ENCODE peak calls at places on chromosome 18, in six cellular contexts. One of them, this sample, is unnamed.

GRCh38 chr18:77207540-77207939 is 42.1 kb upstream of the GALR1 start:
- DNase-seq in A549: peak
- DNase-seq in endothelial cell of umbilical vein: peak
- DNase-seq in K562: no peak
- DNase-seq in GM12878: no peak
- DNase-seq in HepG2: peak
- DNase-seq in this sample: peak

GRCh38 chr18:50637961-50638622 is 78.2 kb downstream of the MAPK4 start:
- DNase-seq in A549: no peak
- DNase-seq in endothelial cell of umbilical vein: no peak
- DNase-seq in K562: no peak
- DNase-seq in GM12878: no peak
- DNase-seq in HepG2: no peak
- DNase-seq in this sample: no peak

GRCh38 chr18:44771957-44772917 is 91.5 kb downstream of the SETBP1 start:
- DNase-seq in A549: no peak
- DNase-seq in endothelial cell of umbilical vein: no peak
- DNase-seq in K562: no peak
- DNase-seq in GM12878: no peak
- DNase-seq in HepG2: peak
- DNase-seq in this sample: peak

GRCh38 chr18:37540424-37541121 is 25.0 kb downstream of the CELF4 start:
- DNase-seq in A549: no peak
- DNase-seq in endothelial cell of umbilical vein: no peak
- DNase-seq in K562: no peak
- DNase-seq in GM12878: no peak
- DNase-seq in HepG2: no peak
- DNase-seq in this sample: no peak

GRCh38 chr18:24322594-24323136 is 75.0 kb downstream of the OSBPL1A start:
- DNase-seq in A549: no peak
- DNase-seq in endothelial cell of umbilical vein: peak
- DNase-seq in K562: no peak
- DNase-seq in GM12878: no peak
- DNase-seq in HepG2: no peak
- DNase-seq in this sample: no peak

GRCh38 chr18:78936251-78937005 is 43.2 kb upstream of the SALL3 start:
- DNase-seq in A549: no peak
- DNase-seq in endothelial cell of umbilical vein: no peak
- DNase-seq in K562: no peak
- DNase-seq in GM12878: no peak
- DNase-seq in HepG2: no peak
- DNase-seq in this sample: no peak

GRCh38 chr18:11362856-11363255 is 213.5 kb upstream of the PIEZO2 start:
- DNase-seq in A549: no peak
- DNase-seq in endothelial cell of umbilical vein: no peak
- DNase-seq in K562: no peak
- DNase-seq in GM12878: no peak
- DNase-seq in HepG2: no peak
- DNase-seq in this sample: no peak

GRCh38 chr18:75269140-75269676 is 58.6 kb downstream of the TSHZ1 start:
- DNase-seq in A549: no peak
- DNase-seq in endothelial cell of umbilical vein: no peak
- DNase-seq in K562: no peak
- DNase-seq in GM12878: no peak
- DNase-seq in HepG2: no peak
- DNase-seq in this sample: peak

GRCh38 chr18:9735879-9736278 is 27.8 kb downstream of the RAB31 start:
- DNase-seq in A549: no peak
- DNase-seq in endothelial cell of umbilical vein: no peak
- DNase-seq in K562: no peak
- DNase-seq in GM12878: no peak
- DNase-seq in HepG2: no peak
- DNase-seq in this sample: no peak

GRCh38 chr18:39506581-39506980 is 1941.0 kb upstream of the CELF4 start:
- DNase-seq in A549: no peak
- DNase-seq in endothelial cell of umbilical vein: peak
- DNase-seq in K562: no peak
- DNase-seq in GM12878: no peak
- DNase-seq in HepG2: no peak
- DNase-seq in this sample: no peak

GRCh38 chr18:12257996-12258718 is 4.0 kb downstream of the CIDEA start:
- DNase-seq in A549: no peak
- DNase-seq in endothelial cell of umbilical vein: no peak
- DNase-seq in K562: no peak
- DNase-seq in GM12878: no peak
- DNase-seq in HepG2: no peak
- DNase-seq in this sample: peak

GRCh38 chr18:70499218-70499691 is 210.4 kb downstream of the SOCS6 start:
- DNase-seq in A549: no peak
- DNase-seq in endothelial cell of umbilical vein: no peak
- DNase-seq in K562: peak
- DNase-seq in GM12878: no peak
- DNase-seq in HepG2: no peak
- DNase-seq in this sample: peak

GRCh38 chr18:12580630-12581342 is 77.1 kb downstream of the SPIRE1 start:
- DNase-seq in A549: no peak
- DNase-seq in endothelial cell of umbilical vein: no peak
- DNase-seq in K562: no peak
- DNase-seq in GM12878: no peak
- DNase-seq in HepG2: no peak
- DNase-seq in this sample: no peak

GRCh38 chr18:77133920-77134496 is 1.4 kb upstream of the MBP start:
- DNase-seq in A549: no peak
- DNase-seq in endothelial cell of umbilical vein: no peak
- DNase-seq in K562: peak
- DNase-seq in GM12878: no peak
- DNase-seq in HepG2: peak
- DNase-seq in this sample: peak

GRCh38 chr18:33612632-33613031 is 34.6 kb downstream of the ASXL3 start:
- DNase-seq in A549: no peak
- DNase-seq in endothelial cell of umbilical vein: no peak
- DNase-seq in K562: no peak
- DNase-seq in GM12878: no peak
- DNase-seq in HepG2: no peak
- DNase-seq in this sample: no peak

GRCh38 chr18:68803371-68803770 is 5.5 kb downstream of the CCDC102B start:
- DNase-seq in A549: no peak
- DNase-seq in endothelial cell of umbilical vein: no peak
- DNase-seq in K562: no peak
- DNase-seq in GM12878: no peak
- DNase-seq in HepG2: no peak
- DNase-seq in this sample: no peak

GRCh38 chr18:27501651-27502050 is 316.5 kb upstream of the CHST9 start:
- DNase-seq in A549: no peak
- DNase-seq in endothelial cell of umbilical vein: no peak
- DNase-seq in K562: no peak
- DNase-seq in GM12878: no peak
- DNase-seq in HepG2: no peak
- DNase-seq in this sample: no peak

GRCh38 chr18:2905802-2906521 is 59.2 kb downstream of the EMILIN2 start:
- DNase-seq in A549: peak
- DNase-seq in endothelial cell of umbilical vein: peak
- DNase-seq in K562: no peak
- DNase-seq in GM12878: no peak
- DNase-seq in HepG2: peak
- DNase-seq in this sample: peak

GRCh38 chr18:72995558-72995957 is 127.8 kb upstream of the NETO1 start:
- DNase-seq in A549: no peak
- DNase-seq in endothelial cell of umbilical vein: no peak
- DNase-seq in K562: no peak
- DNase-seq in GM12878: no peak
- DNase-seq in HepG2: no peak
- DNase-seq in this sample: no peak

GRCh38 chr18:3624546-3624817 is 174.5 kb downstream of the TGIF1 start:
- DNase-seq in A549: no peak
- DNase-seq in endothelial cell of umbilical vein: no peak
- DNase-seq in K562: no peak
- DNase-seq in GM12878: no peak
- DNase-seq in HepG2: no peak
- DNase-seq in this sample: no peak

GRCh38 chr18:48778344-48779011 is 172.3 kb downstream of the SMAD7 start:
- DNase-seq in A549: no peak
- DNase-seq in endothelial cell of umbilical vein: no peak
- DNase-seq in K562: no peak
- DNase-seq in GM12878: peak
- DNase-seq in HepG2: no peak
- DNase-seq in this sample: no peak

GRCh38 chr18:48941672-48942071 is 9.1 kb downstream of the SMAD7 start:
- DNase-seq in A549: no peak
- DNase-seq in endothelial cell of umbilical vein: peak
- DNase-seq in K562: no peak
- DNase-seq in GM12878: no peak
- DNase-seq in HepG2: no peak
- DNase-seq in this sample: no peak

GRCh38 chr18:62452280-62452824 is 70.5 kb upstream of the ZCCHC2 start:
- DNase-seq in A549: peak
- DNase-seq in endothelial cell of umbilical vein: no peak
- DNase-seq in K562: no peak
- DNase-seq in GM12878: no peak
- DNase-seq in HepG2: peak
- DNase-seq in this sample: peak
- TF ChIP-seq MYC in A549: no peak
- TF ChIP-seq MYC in endothelial cell of umbilical vein: no peak
- TF ChIP-seq MYC in K562: no peak
- TF ChIP-seq MYC in GM12878: no peak
- TF ChIP-seq MYC in HepG2: peak
- TF ChIP-seq MYC in this sample: no peak

GRCh38 chr18:55858661-55859111 is 270.7 kb upstream of the TCF4 start:
- DNase-seq in A549: no peak
- DNase-seq in endothelial cell of umbilical vein: no peak
- DNase-seq in K562: no peak
- DNase-seq in GM12878: no peak
- DNase-seq in HepG2: no peak
- DNase-seq in this sample: no peak
- H3K4me3 ChIP-seq in A549: no peak
- H3K4me3 ChIP-seq in endothelial cell of umbilical vein: no peak
- H3K4me3 ChIP-seq in K562: no peak
- H3K4me3 ChIP-seq in GM12878: no peak
- H3K4me3 ChIP-seq in HepG2: no peak
- H3K4me3 ChIP-seq in this sample: no peak

DNA sequence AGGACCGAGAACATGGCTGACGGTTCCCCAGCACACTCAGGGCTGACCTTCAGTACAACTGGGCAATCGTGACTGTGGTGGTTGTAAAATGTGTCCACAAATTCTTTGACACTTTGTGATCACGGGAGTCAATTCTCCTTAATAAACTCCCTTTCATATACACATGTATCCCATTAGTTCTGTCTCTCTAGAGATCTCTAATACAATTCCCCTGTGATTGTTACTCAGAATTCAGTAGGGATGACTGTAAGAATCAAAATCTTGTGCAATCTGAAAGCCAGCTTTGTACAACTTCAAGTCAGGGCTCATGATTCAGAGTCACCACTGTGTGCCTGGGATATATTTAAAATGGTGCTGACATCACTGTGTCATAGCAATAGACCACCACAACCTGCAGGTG is 89.5 kb upstream of the LMAN1 start:
- DNase-seq in A549: no peak
- DNase-seq in endothelial cell of umbilical vein: no peak
- DNase-seq in K562: no peak
- DNase-seq in GM12878: no peak
- DNase-seq in HepG2: no peak
- DNase-seq in this sample: no peak
- TF ChIP-seq MYC in A549: no peak
- TF ChIP-seq MYC in endothelial cell of umbilical vein: no peak
- TF ChIP-seq MYC in K562: no peak
- TF ChIP-seq MYC in GM12878: no peak
- TF ChIP-seq MYC in HepG2: no peak
- TF ChIP-seq MYC in this sample: no peak

GRCh38 chr18:7817596-7817995 is 250.5 kb downstream of the PTPRM start:
- DNase-seq in A549: no peak
- DNase-seq in endothelial cell of umbilical vein: no peak
- DNase-seq in K562: no peak
- DNase-seq in GM12878: no peak
- DNase-seq in HepG2: no peak
- DNase-seq in this sample: no peak

GRCh38 chr18:7824970-7825369 is 257.9 kb downstream of the PTPRM start:
- DNase-seq in A549: no peak
- DNase-seq in endothelial cell of umbilical vein: peak
- DNase-seq in K562: no peak
- DNase-seq in GM12878: no peak
- DNase-seq in HepG2: no peak
- DNase-seq in this sample: no peak

GRCh38 chr18:7821784-7822183 is 254.7 kb downstream of the PTPRM start:
- DNase-seq in A549: no peak
- DNase-seq in endothelial cell of umbilical vein: no peak
- DNase-seq in K562: no peak
- DNase-seq in GM12878: no peak
- DNase-seq in HepG2: no peak
- DNase-seq in this sample: no peak

GRCh38 chr18:7822435-7823425 is 255.6 kb downstream of the PTPRM start:
- DNase-seq in A549: no peak
- DNase-seq in endothelial cell of umbilical vein: peak
- DNase-seq in K562: no peak
- DNase-seq in GM12878: no peak
- DNase-seq in HepG2: no peak
- DNase-seq in this sample: no peak
- H3K4me3 ChIP-seq in A549: no peak
- H3K4me3 ChIP-seq in endothelial cell of umbilical vein: no peak
- H3K4me3 ChIP-seq in K562: no peak
- H3K4me3 ChIP-seq in GM12878: no peak
- H3K4me3 ChIP-seq in HepG2: no peak
- H3K4me3 ChIP-seq in this sample: no peak

GRCh38 chr18:26502834-26503233 is 45.5 kb downstream of the KCTD1 start:
- DNase-seq in A549: no peak
- DNase-seq in endothelial cell of umbilical vein: no peak
- DNase-seq in K562: no peak
- DNase-seq in GM12878: no peak
- DNase-seq in HepG2: no peak
- DNase-seq in this sample: no peak

GRCh38 chr18:26495267-26495666 is 53.1 kb downstream of the KCTD1 start:
- DNase-seq in A549: no peak
- DNase-seq in endothelial cell of umbilical vein: no peak
- DNase-seq in K562: no peak
- DNase-seq in GM12878: no peak
- DNase-seq in HepG2: no peak
- DNase-seq in this sample: no peak

GRCh38 chr18:26496528-26496927 is 51.8 kb downstream of the KCTD1 start:
- DNase-seq in A549: no peak
- DNase-seq in endothelial cell of umbilical vein: no peak
- DNase-seq in K562: no peak
- DNase-seq in GM12878: no peak
- DNase-seq in HepG2: no peak
- DNase-seq in this sample: no peak

GRCh38 chr18:26493021-26493420 is 55.3 kb downstream of the KCTD1 start:
- DNase-seq in A549: no peak
- DNase-seq in endothelial cell of umbilical vein: no peak
- DNase-seq in K562: no peak
- DNase-seq in GM12878: no peak
- DNase-seq in HepG2: no peak
- DNase-seq in this sample: no peak

GRCh38 chr18:26497881-26498280 is 50.5 kb downstream of the KCTD1 start:
- DNase-seq in A549: no peak
- DNase-seq in endothelial cell of umbilical vein: no peak
- DNase-seq in K562: no peak
- DNase-seq in GM12878: no peak
- DNase-seq in HepG2: no peak
- DNase-seq in this sample: no peak
- TF ChIP-seq MYC in A549: no peak
- TF ChIP-seq MYC in endothelial cell of umbilical vein: no peak
- TF ChIP-seq MYC in K562: no peak
- TF ChIP-seq MYC in GM12878: no peak
- TF ChIP-seq MYC in HepG2: no peak
- TF ChIP-seq MYC in this sample: no peak

This sample was measured in NB4.